ENCODE peak calls at places on chromosomes 12 and 14, in ten cellular contexts. E is NAMALWA; N is ELF-1; Y is body of pancreas; C is Caki2; T is cardiac muscle cell; A is frontal cortex; L is dorsolateral prefrontal cortex; I is K562; D is NK-92 treated with Interleukin-12 subunit alpha and Interleukin-12 subunit beta, amount 100 ng/mL, for 24 hours. Q is an unnamed sample.

GRCh38 chr12:113339540-113339939 is 4.6 kb upstream of the SLC8B1 start:
- DNase-seq in N (no peak), T (no peak), I (no peak), L (no peak), Y (no peak), C (no peak), E (no peak), D (no peak), A (no peak), Q (no peak)

GRCh38 chr12:26554332-26554731 is 278.7 kb downstream of the ITPR2 start:
- DNase-seq in Y (no peak), I (no peak), T (no peak), N (no peak), L (no peak), C (no peak), E (no peak), D (no peak), A (no peak), Q (no peak)

GRCh38 chr12:47858511-47859266 is 39.0 kb upstream of the HDAC7 start:
- DNase-seq in Y (no peak), E (no peak), C (no peak), D (no peak), L (no peak), I (no peak), T (no peak), N (no peak), A (no peak), Q (no peak)

GRCh38 chr12:45468751-45469615 is 253.1 kb downstream of the ANO6 start:
- DNase-seq in T (no peak), I (no peak), C (no peak), D (no peak), L (no peak), Y (no peak), N (peak; percentile 26), E (no peak), A (no peak), Q (no peak)

GRCh38 chr14:24146622-24146977 is 190 bp upstream of the PSME2 start:
- DNase-seq in N (peak; percentile 98), E (peak; percentile 97), C (peak; percentile 95), A (peak; percentile 84), I (peak; percentile 94), L (peak; percentile 82), Y (peak; percentile 98), T (peak; percentile 99), D (peak; percentile 95), Q (peak; percentile 95)

GRCh38 chr14:103142031-103142430 is 18.8 kb downstream of the TNFAIP2 start:
- DNase-seq in D (no peak), N (no peak), T (no peak), C (no peak), E (no peak), L (no peak), A (no peak), I (peak; percentile 32), Y (no peak), Q (no peak)

GRCh38 chr14:31717294-31718085 is 156.3 kb downstream of the NUBPL start:
- DNase-seq in L (no peak), E (no peak), D (no peak), I (no peak), C (no peak), A (no peak), T (no peak), N (no peak), Y (peak; percentile 53), Q (no peak)

GRCh38 chr12:4320287-4320858 is 640 bp upstream of the TIGAR start:
- DNase-seq in C (no peak), N (no peak), A (no peak), D (peak; percentile 31), I (no peak), L (no peak), E (no peak), Y (no peak), T (no peak), Q (no peak)

GRCh38 chr12:72077111-72077820 is 138.6 kb downstream of the TPH2 start:
- DNase-seq in E (no peak), L (no peak), A (no peak), N (no peak), D (no peak), T (no peak), I (no peak), C (no peak), Y (no peak), Q (no peak)

GRCh38 chr14:38770245-38770644 is 332.8 kb downstream of the SEC23A start:
- DNase-seq in N (no peak), D (no peak), A (no peak), T (no peak), L (no peak), C (no peak), I (no peak), E (no peak), Y (no peak), Q (no peak)

GRCh38 chr12:121792607-121793500 is 634 bp downstream of the RHOF start:
- DNase-seq in T (peak; percentile 83), Y (no peak), D (peak; percentile 51), I (no peak), E (peak; percentile 80), C (peak; percentile 67), L (no peak), N (peak; percentile 53), A (no peak), Q (no peak)

GRCh38 chr12:123516221-123516780 is 17.2 kb downstream of the RILPL1 start:
- DNase-seq in N (peak; percentile 95), E (no peak), T (no peak), C (no peak), I (no peak), L (no peak), A (no peak), Y (no peak), D (no peak), Q (no peak)

GRCh38 chr12:62917066-62917465 is 17.9 kb downstream of the PPM1H start:
- DNase-seq in A (no peak), Y (no peak), L (no peak), E (no peak), I (no peak), T (no peak), D (no peak), N (no peak), C (no peak), Q (no peak)

GRCh38 chr12:79451365-79451764 is 239.4 kb downstream of the PAWR start:
- DNase-seq in T (no peak), L (no peak), A (no peak), N (no peak), E (no peak), I (no peak), Y (no peak), D (no peak), C (no peak), Q (peak; percentile 18)

GRCh38 chr14:65333926-65334687 is 78.4 kb upstream of the FUT8 start:
- DNase-seq in A (no peak), Y (no peak), I (no peak), D (no peak), E (no peak), N (peak; percentile 87), C (no peak), T (no peak), L (no peak), Q (peak; percentile 83)

GRCh38 chr12:132150780-132151144 is 6.5 kb downstream of the NOC4L start:
- DNase-seq in E (no peak), D (no peak), T (no peak), C (no peak), N (no peak), A (no peak), L (peak; percentile 1), I (no peak), Y (no peak), Q (no peak)

GRCh38 chr12:117968084-117968789 is 553 bp downstream of the KSR2 start:
- DNase-seq in Y (no peak), E (no peak), D (no peak), C (no peak), N (no peak), L (no peak), A (no peak), T (no peak), I (no peak), Q (no peak)

GRCh38 chr12:130198026-130198662 is 35.9 kb downstream of the FZD10 start:
- DNase-seq in A (no peak), Y (no peak), D (no peak), I (no peak), E (no peak), L (no peak), N (no peak), C (no peak), T (no peak), Q (no peak)

GRCh38 chr12:66916189-66916588 is 237.3 kb upstream of the GRIP1 start:
- DNase-seq in C (no peak), E (no peak), A (no peak), T (peak; percentile 18), Y (no peak), L (no peak), N (peak; percentile 31), I (no peak), D (no peak), Q (no peak)

GRCh38 chr14:51157012-51157411 is 62.1 kb upstream of the TRIM9 start:
- DNase-seq in E (peak; percentile 32), I (no peak), A (no peak), Y (no peak), L (no peak), N (no peak), C (no peak), T (peak; percentile 27), D (no peak), Q (peak; percentile 57)

GRCh38 chr12:62720661-62721330 is 214.2 kb downstream of the PPM1H start:
- DNase-seq in A (no peak), T (no peak), N (no peak), D (no peak), I (no peak), E (no peak), Y (no peak), L (peak; percentile 43), C (no peak), Q (peak; percentile 67)

GRCh38 chr14:26687438-26687837 is 89.6 kb upstream of the NOVA1 start:
- DNase-seq in A (no peak), I (no peak), E (no peak), N (no peak), D (no peak), Y (no peak), L (no peak), C (no peak), T (no peak), Q (no peak)

GRCh38 chr12:42180990-42181611 is 36.4 kb upstream of the GXYLT1 start:
- DNase-seq in C (peak; percentile 13), I (no peak), A (no peak), L (no peak), T (no peak), Y (no peak), N (no peak), E (no peak), D (no peak), Q (peak; percentile 36)

GRCh38 chr14:103072595-103073366 is 11.2 kb upstream of the LBHD2 start:
- DNase-seq in L (no peak), T (peak; percentile 26), I (no peak), A (no peak), C (peak; percentile 98), Y (peak; percentile 77), N (peak; percentile 14), E (no peak), D (no peak), Q (peak; percentile 41)

GRCh38 chr12:92502417-92503028 is 200.3 kb upstream of the PLEKHG7 start:
- DNase-seq in E (peak; percentile 62), N (no peak), A (no peak), C (no peak), I (no peak), D (no peak), Y (peak; percentile 60), L (no peak), T (no peak), Q (no peak)

GRCh38 chr12:113981876-113982275 is 15.8 kb upstream of the RBM19 start:
- DNase-seq in C (no peak), A (no peak), L (no peak), Y (no peak), T (no peak), D (no peak), E (no peak), I (no peak), N (no peak), Q (no peak)

GRCh38 chr12:121797937-121798801 is 4.7 kb upstream of the RHOF start:
- DNase-seq in D (no peak), T (no peak), N (peak; percentile 95), A (no peak), I (peak; percentile 65), E (no peak), C (peak; percentile 75), Y (peak; percentile 68), L (peak; percentile 68), Q (peak; percentile 37)

GRCh38 chr12:42779186-42779859 is 189.8 kb upstream of the PRICKLE1 start:
- DNase-seq in C (no peak), N (no peak), T (no peak), D (no peak), I (no peak), E (no peak), A (no peak), Y (no peak), L (no peak), Q (peak; percentile 92)